ENCODE peak calls at places on chromosomes 13 and 19, in ten cellular contexts. D is hepatocyte; S is cardiac muscle cell; X is tibial nerve; N is GM23248; B is heart right ventricle; W is prostate gland; I is CD8-positive, alpha-beta T cell; T is mammary epithelial cell; F is right lobe of liver. Y is an unnamed sample.
A peak's percentile ranks its signal among the peaks of the same experiment; 100 is the strongest.

GRCh38 chr19:3833578-3834348 is 35.1 kb downstream of the ZFR2 start:
- DNase-seq in D (no peak), S (no peak), X (no peak), N (no peak), B (no peak), W (no peak), I (no peak), T (no peak), F (no peak), Y (no peak)

GRCh38 chr13:63396746-63397145 is 1981.1 kb upstream of the PCDH20 start:
- DNase-seq in D (no peak), S (no peak), X (no peak), N (no peak), B (no peak), W (no peak), I (no peak), T (no peak), F (no peak), Y (no peak)

GRCh38 chr13:113926951-113927660 is 46.8 kb downstream of the C13orf46 start:
- DNase-seq in D (no peak), S (no peak), X (no peak), N (no peak), B (no peak), W (no peak), I (peak; percentile 39), T (no peak), F (no peak), Y (no peak)

GRCh38 chr13:102195566-102196462 is 206.0 kb downstream of the FGF14 start:
- DNase-seq in D (no peak), S (no peak), X (no peak), N (peak; percentile 61), B (no peak), W (no peak), I (no peak), T (peak; percentile 27), F (no peak), Y (no peak)

GRCh38 chr19:54256250-54257115 is 590 bp downstream of the LILRB5 start:
- DNase-seq in D (no peak), S (no peak), X (no peak), N (no peak), B (no peak), W (no peak), I (peak; percentile 46), T (no peak), F (no peak), Y (no peak)

GRCh38 chr13:90454002-90454636 is 893.4 kb upstream of the MIR17HG start:
- DNase-seq in D (no peak), S (no peak), X (no peak), N (no peak), B (no peak), W (no peak), I (no peak), T (peak; percentile 8), F (no peak), Y (no peak)

GRCh38 chr19:9970481-9970880 is 34.2 kb upstream of the OLFM2 start:
- DNase-seq in D (no peak), S (no peak), X (no peak), N (no peak), B (no peak), W (no peak), I (no peak), T (no peak), F (no peak), Y (no peak)

GRCh38 chr13:59684105-59684504 is 479.6 kb downstream of the DIAPH3 start:
- DNase-seq in D (no peak), S (no peak), X (no peak), N (no peak), B (no peak), W (no peak), I (no peak), T (no peak), F (no peak), Y (no peak)

GRCh38 chr19:35269425-35270117 is 809 bp downstream of the USF2 start:
- DNase-seq in D (peak; percentile 93), S (peak; percentile 91), X (peak; percentile 82), N (peak; percentile 86), B (peak; percentile 88), W (peak; percentile 78), I (peak; percentile 85), T (peak; percentile 70), F (peak; percentile 93), Y (peak; percentile 82)

GRCh38 chr13:90926459-90926858 is 421.0 kb upstream of the MIR17HG start:
- DNase-seq in D (peak; percentile 32), S (no peak), X (no peak), N (no peak), B (no peak), W (no peak), I (no peak), T (no peak), F (no peak), Y (no peak)

GRCh38 chr13:36362251-36362650 is 16.1 kb upstream of the SPART start:
- DNase-seq in D (no peak), S (no peak), X (no peak), N (peak; percentile 96), B (no peak), W (no peak), I (no peak), T (peak; percentile 90), F (no peak), Y (no peak)

GRCh38 chr19:1311543-1312091 is 25.9 kb downstream of the EFNA2 start:
- DNase-seq in D (no peak), S (no peak), X (no peak), N (no peak), B (no peak), W (no peak), I (no peak), T (no peak), F (peak; percentile 11), Y (no peak)

GRCh38 chr19:33416307-33417215 is 43.1 kb downstream of the CEBPG start:
- DNase-seq in D (peak; percentile 84), S (peak; percentile 80), X (peak; percentile 65), N (peak; percentile 71), B (peak; percentile 45), W (peak; percentile 64), I (peak; percentile 78), T (peak; percentile 44), F (no peak), Y (no peak)

GRCh38 chr13:46908511-46908910 is 11.7 kb upstream of the HTR2A start:
- DNase-seq in D (no peak), S (no peak), X (no peak), N (peak; percentile 91), B (no peak), W (no peak), I (no peak), T (peak; percentile 26), F (no peak), Y (no peak)

DNA sequence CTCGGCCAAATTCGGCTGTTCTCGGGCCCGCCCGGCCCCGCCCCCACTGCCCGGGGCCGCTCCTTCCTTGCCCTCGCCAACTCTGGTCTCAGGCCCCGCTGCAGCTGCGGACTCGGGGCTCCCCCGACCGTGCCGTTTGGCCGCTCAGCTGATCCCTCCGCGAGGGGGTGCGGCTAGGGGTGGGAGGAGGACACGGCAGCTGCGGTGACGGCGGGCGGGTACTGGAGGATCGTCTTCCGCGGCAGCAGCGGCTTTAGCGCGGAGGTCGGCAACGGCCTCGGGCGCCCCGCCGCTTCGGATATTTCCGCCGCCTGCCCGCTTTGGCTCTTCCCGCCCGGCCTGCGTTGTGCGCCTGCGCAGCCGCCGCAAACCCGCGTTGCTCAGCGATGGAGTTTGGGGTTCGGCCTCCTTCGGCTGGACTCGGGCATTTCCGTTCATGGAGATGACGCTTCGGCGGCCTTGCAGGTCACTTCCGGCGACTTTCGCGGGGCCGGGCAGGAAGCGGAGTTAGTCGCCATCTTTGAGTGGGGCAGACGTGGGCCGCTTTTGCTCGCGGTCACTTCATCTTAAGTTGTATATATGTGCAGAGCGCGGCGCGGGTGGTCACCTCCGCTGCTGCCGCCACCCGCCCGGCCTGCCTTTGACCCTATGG is 338 bp upstream of the UBE2M start:
- DNase-seq in D (peak; percentile 99), S (peak; percentile 99), X (peak; percentile 99), N (peak; percentile 99), B (peak; percentile 99), W (peak; percentile 98), I (peak; percentile 100), T (peak; percentile 97), F (peak; percentile 99), Y (peak; percentile 100)
- H3K4me1 ChIP-seq in D (peaks cover 22% of the 10 kb centered on the region), S (peaks cover 31% of the 10 kb centered on the region), X (peaks cover 52% of the 10 kb centered on the region), N (peaks cover 32% of the 10 kb centered on the region), B (peaks cover 76% of the 10 kb centered on the region), W (peaks cover 23% of the 10 kb centered on the region), I (peaks cover 60% of the 10 kb centered on the region), T (peaks cover 50% of the 10 kb centered on the region), F (no peaks in the 10 kb centered on the region), Y (peaks cover 30% of the 10 kb centered on the region)

GRCh38 chr19:18299654-18300053 is 18.2 kb upstream of the JUND start:
- DNase-seq in D (no peak), S (no peak), X (no peak), N (no peak), B (no peak), W (no peak), I (no peak), T (no peak), F (no peak), Y (no peak)
- H3K4me1 ChIP-seq in D (peaks cover 15% of the 10 kb centered on the region), S (peaks cover 13% of the 10 kb centered on the region), X (peaks cover 30% of the 10 kb centered on the region), N (peaks cover 33% of the 10 kb centered on the region), B (peaks cover 46% of the 10 kb centered on the region), W (no peaks in the 10 kb centered on the region), I (peaks cover 29% of the 10 kb centered on the region), T (peaks cover 20% of the 10 kb centered on the region), F (peaks cover 2% of the 10 kb centered on the region), Y (peaks cover 5% of the 10 kb centered on the region)

DNA sequence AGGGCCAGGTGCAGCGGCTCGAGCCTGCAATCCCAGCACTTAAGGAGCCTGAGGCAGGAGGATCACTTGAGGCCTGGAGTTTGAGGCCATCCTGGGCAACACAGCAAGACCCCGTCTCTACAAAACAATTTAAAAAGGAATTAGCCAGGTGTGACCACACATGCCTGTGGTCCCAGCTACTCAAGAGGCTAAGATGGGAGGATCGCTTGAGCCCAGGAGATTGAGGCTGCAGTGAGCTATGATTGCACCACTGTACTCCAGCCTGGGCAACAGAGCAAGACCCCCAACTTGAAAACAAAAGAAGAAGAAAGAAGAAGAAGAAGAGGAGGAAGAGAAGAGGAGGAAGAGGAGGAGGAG is 47.7 kb downstream of the LATS2 start:
- DNase-seq in D (no peak), S (no peak), X (no peak), N (no peak), B (no peak), W (no peak), I (no peak), T (no peak), F (no peak), Y (no peak)
- H3K4me1 ChIP-seq in D (peaks cover 43% of the 10 kb centered on the region), S (peaks cover 10% of the 10 kb centered on the region), X (peaks cover 16% of the 10 kb centered on the region), N (peaks cover 86% of the 10 kb centered on the region), B (peaks cover 99% of the 10 kb centered on the region), W (peaks cover 33% of the 10 kb centered on the region), I (peaks cover 3% of the 10 kb centered on the region), T (peaks cover 29% of the 10 kb centered on the region), F (no peaks in the 10 kb centered on the region), Y (peaks cover 27% of the 10 kb centered on the region)

DNA sequence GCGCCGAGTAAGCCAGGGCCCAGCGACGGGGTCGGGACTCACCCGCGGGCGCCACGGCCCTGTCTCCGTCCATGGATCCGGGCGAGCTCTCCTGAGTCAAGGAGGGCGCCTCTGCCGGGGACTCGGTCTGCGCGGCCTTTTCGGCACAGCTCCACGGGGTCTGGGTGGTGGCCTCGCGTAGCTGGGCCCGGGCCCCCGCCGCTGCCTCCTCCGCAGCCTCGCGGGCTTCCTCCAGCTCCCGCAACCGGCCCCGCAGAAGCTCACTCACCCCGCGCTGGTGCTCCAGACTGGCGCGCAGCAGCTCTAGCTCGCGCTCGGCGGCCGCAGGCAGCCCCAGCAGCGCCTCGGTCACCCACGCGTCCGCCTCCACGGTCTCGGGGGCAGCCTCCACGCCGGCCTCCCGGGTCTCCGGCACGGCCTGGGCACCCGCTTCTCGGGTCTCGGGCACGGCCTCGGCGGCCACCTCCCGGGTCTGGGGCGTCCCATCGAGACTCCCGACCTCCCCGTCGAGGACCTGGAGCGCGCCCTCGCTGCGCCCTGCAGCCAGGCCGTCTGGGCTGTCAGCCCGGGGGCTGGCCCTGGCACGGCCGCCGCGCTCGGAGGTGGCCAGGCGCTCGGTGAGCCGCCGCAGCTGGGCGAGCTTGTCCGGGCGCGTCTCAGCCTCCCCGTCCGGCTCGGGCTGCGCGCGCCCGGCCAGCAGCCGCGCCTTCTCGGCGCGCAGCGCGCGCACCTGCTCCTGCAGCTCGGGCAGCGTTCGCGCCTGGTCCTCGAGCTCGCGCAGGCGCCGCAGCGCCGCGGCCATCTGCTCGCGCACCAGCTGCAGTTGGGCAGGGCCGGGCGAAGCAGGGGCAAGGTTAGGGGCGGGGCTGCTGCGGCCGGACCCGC is 8.4 kb downstream of the KANK3 start:
- DNase-seq in D (peak; percentile 83), S (peak; percentile 72), X (no peak), N (peak; percentile 83), B (no peak), W (peak; percentile 40), I (no peak), T (peak; percentile 92), F (peak; percentile 55), Y (no peak)
- H3K4me1 ChIP-seq in D (peaks cover 10% of the 10 kb centered on the region), S (no peaks in the 10 kb centered on the region), X (peaks cover 5% of the 10 kb centered on the region), N (no peaks in the 10 kb centered on the region), B (peaks cover 52% of the 10 kb centered on the region), W (no peaks in the 10 kb centered on the region), I (peaks cover 6% of the 10 kb centered on the region), T (peaks cover 19% of the 10 kb centered on the region), F (no peaks in the 10 kb centered on the region), Y (peaks cover 16% of the 10 kb centered on the region)